ENCODE peak calls at places on chromosomes 3 and 15, in eight cellular contexts. S, P, A, C, H, R, J and Z are unnamed samples.

GRCh38 chr3:121998030-121998580 is 23.9 kb downstream of the ILDR1 start:
- DNase-seq in R (no peak), A (no peak), C (no peak), P (peak), S (no peak), H (no peak), J (no peak), Z (no peak)

GRCh38 chr15:66647358-66647757 is 54.7 kb upstream of the SMAD6 start:
- DNase-seq in C (no peak), A (peak), H (no peak), P (peak), S (no peak), J (no peak), R (no peak), Z (no peak)

GRCh38 chr15:58494581-58494980 is 62.8 kb downstream of the LIPC start:
- DNase-seq in S (no peak), H (no peak), J (no peak), R (no peak), C (no peak), A (no peak), P (no peak), Z (no peak)

GRCh38 chr3:58630081-58630709 is 36.4 kb downstream of the FAM3D start:
- DNase-seq in P (peak), J (peak), H (no peak), C (no peak), S (peak), R (peak), A (peak), Z (peak)

GRCh38 chr3:148880681-148881080 is 15.6 kb downstream of the CPA3 start:
- DNase-seq in R (no peak), H (no peak), C (no peak), S (no peak), A (no peak), P (no peak), J (no peak), Z (no peak)

GRCh38 chr3:60202052-60202753 is 1049.0 kb downstream of the FHIT start:
- DNase-seq in A (no peak), P (no peak), S (no peak), R (no peak), C (no peak), H (no peak), J (no peak), Z (no peak)

GRCh38 chr15:75181780-75182179 is 19.9 kb upstream of the C15orf39 start:
- DNase-seq in J (no peak), C (no peak), S (no peak), R (no peak), H (no peak), P (no peak), A (no peak), Z (no peak)

GRCh38 chr3:169458752-169459151 is 204.8 kb downstream of the MECOM start:
- DNase-seq in A (no peak), J (no peak), C (no peak), R (no peak), P (no peak), S (no peak), H (no peak), Z (no peak)

GRCh38 chr3:188006726-188007393 is 147.1 kb upstream of the LPP start:
- DNase-seq in P (peak), C (no peak), R (no peak), J (no peak), A (no peak), S (no peak), H (peak), Z (no peak)

GRCh38 chr3:71972031-71972430 is 187.1 kb upstream of the PROK2 start:
- DNase-seq in C (no peak), R (no peak), A (no peak), H (no peak), S (no peak), P (no peak), J (no peak), Z (no peak)

GRCh38 chr3:114527036-114527644 is 233.3 kb downstream of the TIGIT start:
- DNase-seq in H (no peak), S (peak), R (no peak), J (no peak), P (peak), A (no peak), C (no peak), Z (no peak)

GRCh38 chr3:170907519-170908234 is 760 bp downstream of the EIF5A2 start:
- DNase-seq in C (no peak), R (no peak), A (no peak), J (peak), P (peak), S (peak), H (no peak), Z (no peak)

GRCh38 chr3:59514865-59515482 is 465.1 kb upstream of the CFAP20DC start:
- DNase-seq in P (no peak), S (no peak), J (no peak), H (no peak), A (no peak), R (no peak), C (no peak), Z (no peak)

GRCh38 chr15:69825941-69826817 is 271.5 kb downstream of the TLE3 start:
- DNase-seq in C (no peak), H (no peak), A (no peak), J (no peak), R (no peak), S (no peak), P (no peak), Z (no peak)

GRCh38 chr15:66963084-66963483 is 102.3 kb upstream of the SMAD3 start:
- DNase-seq in J (no peak), S (no peak), H (no peak), C (peak), P (no peak), A (no peak), R (no peak), Z (no peak)

GRCh38 chr15:64857421-64857820 is 15.7 kb downstream of the PLEKHO2 start:
- DNase-seq in P (no peak), R (no peak), C (no peak), H (no peak), J (no peak), A (peak), S (no peak), Z (no peak)

GRCh38 chr3:53194218-53195065 is 33.4 kb downstream of the PRKCD start:
- DNase-seq in J (no peak), S (no peak), R (no peak), H (no peak), P (peak), C (no peak), A (peak), Z (no peak)

GRCh38 chr3:122299872-122300460 is 25.1 kb upstream of the CSTA start:
- DNase-seq in R (no peak), J (peak), P (peak), A (no peak), C (no peak), S (no peak), H (no peak), Z (no peak)

GRCh38 chr15:48177383-48177874 is 666 bp downstream of the MYEF2 start:
- DNase-seq in J (no peak), A (no peak), P (peak), C (no peak), S (peak), H (no peak), R (no peak), Z (no peak)

GRCh38 chr3:39937315-39937714 is 127.9 kb downstream of the MYRIP start:
- DNase-seq in H (no peak), A (no peak), P (no peak), R (peak), S (no peak), J (no peak), C (no peak), Z (no peak)

GRCh38 chr3:190346541-190346940 is 24.3 kb upstream of the CLDN1 start:
- DNase-seq in H (no peak), S (no peak), P (no peak), C (no peak), J (no peak), A (no peak), R (no peak), Z (no peak)

GRCh38 chr3:56189486-56189985 is 278.7 kb downstream of the ERC2 start:
- DNase-seq in S (no peak), A (no peak), R (no peak), C (no peak), P (no peak), H (no peak), J (no peak), Z (no peak)

GRCh38 chr3:87797872-87798566 is 260.8 kb downstream of the CGGBP1 start:
- DNase-seq in S (no peak), R (no peak), H (no peak), A (no peak), C (no peak), P (no peak), J (no peak), Z (no peak)

GRCh38 chr3:107676469-107677309 is 153.9 kb downstream of the BBX start:
- DNase-seq in R (no peak), H (no peak), S (no peak), A (no peak), J (no peak), C (no peak), P (peak), Z (no peak)

GRCh38 chr3:99534951-99535704 is 103.3 kb upstream of the COL8A1 start:
- DNase-seq in J (no peak), A (no peak), H (no peak), P (peak), C (no peak), S (no peak), R (no peak), Z (no peak)

GRCh38 chr3:37793889-37794591 is 67.6 kb upstream of the CTDSPL start:
- DNase-seq in H (no peak), P (no peak), C (no peak), J (no peak), S (no peak), R (no peak), A (no peak), Z (no peak)

GRCh38 chr3:67461667-67462142 is 192.7 kb downstream of the SUCLG2 start:
- DNase-seq in R (no peak), S (no peak), J (no peak), H (no peak), C (no peak), A (no peak), P (peak), Z (no peak)

GRCh38 chr3:11627612-11628011 is 16.1 kb downstream of the VGLL4 start:
- DNase-seq in J (no peak), R (no peak), C (no peak), P (no peak), A (no peak), S (no peak), H (no peak), Z (no peak)

GRCh38 chr3:50807266-50807665 is 132.5 kb downstream of the DOCK3 start:
- DNase-seq in S (no peak), C (no peak), H (no peak), J (no peak), P (no peak), R (no peak), A (no peak), Z (no peak)

DNA sequence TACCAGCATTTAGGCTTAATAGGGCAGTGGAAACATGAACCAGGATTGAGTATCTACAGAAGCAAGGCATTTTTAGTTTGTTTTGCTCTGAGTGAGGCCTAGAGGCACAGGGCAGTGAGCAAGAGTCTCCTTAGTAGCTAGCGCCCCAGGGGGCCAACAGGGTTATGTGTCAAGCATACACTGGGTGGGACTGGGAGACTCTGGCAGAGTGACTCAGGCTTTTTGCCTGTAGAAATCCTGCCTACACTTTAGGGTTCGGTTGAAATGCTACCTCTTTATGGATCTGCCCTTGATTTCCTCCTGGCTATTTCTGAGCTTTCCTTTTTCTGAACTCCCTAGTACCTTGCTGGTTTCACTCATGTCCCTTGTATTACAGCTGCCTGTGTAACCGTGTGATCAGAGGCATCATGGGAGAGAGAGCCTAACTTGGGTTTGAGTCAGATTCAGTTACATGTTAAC is 72.2 kb downstream of the TOP2B start:
- DNase-seq in R (no peak), S (no peak), A (peak), H (no peak), P (peak), C (peak), J (no peak), Z (no peak)
- TF ChIP-seq CTCF in R (no peak), S (no peak), A (no peak), H (no peak), P (peak), C (no peak), J (no peak), Z (no peak)

DNA sequence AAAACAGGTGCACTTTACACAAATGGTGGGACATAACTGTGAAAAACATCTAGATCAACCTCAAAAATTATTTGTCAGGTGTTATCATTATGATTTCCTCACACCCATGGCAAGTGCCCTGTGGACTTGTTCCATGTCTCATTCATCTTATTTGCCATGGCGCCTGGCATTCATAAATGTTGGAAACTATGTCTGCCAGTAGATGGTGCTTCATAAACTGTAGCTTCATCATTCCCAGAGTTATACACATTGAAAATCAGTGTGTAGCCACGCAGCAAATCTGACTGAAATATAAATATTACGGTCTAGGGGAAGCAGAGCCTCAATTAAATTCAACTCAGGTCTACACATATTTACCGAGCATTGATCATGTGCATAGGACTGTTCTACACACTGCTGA is 90.7 kb downstream of the IMPG2 start:
- DNase-seq in C (no peak), S (no peak), A (no peak), R (no peak), H (no peak), P (peak), J (no peak), Z (no peak)
- TF ChIP-seq CTCF in C (no peak), S (no peak), A (no peak), R (peak), H (no peak), P (no peak), J (no peak), Z (no peak)

GRCh38 chr3:183823963-183824362 is 1.4 kb downstream of the MAP6D1 start:
- DNase-seq in R (no peak), H (no peak), S (no peak), A (no peak), C (no peak), J (no peak), P (no peak), Z (no peak)

GRCh38 chr3:183824761-183825379 is 507 bp downstream of the MAP6D1 start:
- DNase-seq in H (no peak), J (no peak), C (no peak), S (no peak), P (peak), R (no peak), A (no peak), Z (no peak)

GRCh38 chr3:183826448-183826847 is 1.1 kb upstream of the MAP6D1 start:
- DNase-seq in C (no peak), P (no peak), A (no peak), J (no peak), R (no peak), H (peak), S (no peak), Z (no peak)

GRCh38 chr3:183826854-183827253 is 1.5 kb upstream of the MAP6D1 start:
- DNase-seq in P (no peak), H (no peak), J (no peak), C (no peak), R (no peak), A (no peak), S (no peak), Z (no peak)

DNA sequence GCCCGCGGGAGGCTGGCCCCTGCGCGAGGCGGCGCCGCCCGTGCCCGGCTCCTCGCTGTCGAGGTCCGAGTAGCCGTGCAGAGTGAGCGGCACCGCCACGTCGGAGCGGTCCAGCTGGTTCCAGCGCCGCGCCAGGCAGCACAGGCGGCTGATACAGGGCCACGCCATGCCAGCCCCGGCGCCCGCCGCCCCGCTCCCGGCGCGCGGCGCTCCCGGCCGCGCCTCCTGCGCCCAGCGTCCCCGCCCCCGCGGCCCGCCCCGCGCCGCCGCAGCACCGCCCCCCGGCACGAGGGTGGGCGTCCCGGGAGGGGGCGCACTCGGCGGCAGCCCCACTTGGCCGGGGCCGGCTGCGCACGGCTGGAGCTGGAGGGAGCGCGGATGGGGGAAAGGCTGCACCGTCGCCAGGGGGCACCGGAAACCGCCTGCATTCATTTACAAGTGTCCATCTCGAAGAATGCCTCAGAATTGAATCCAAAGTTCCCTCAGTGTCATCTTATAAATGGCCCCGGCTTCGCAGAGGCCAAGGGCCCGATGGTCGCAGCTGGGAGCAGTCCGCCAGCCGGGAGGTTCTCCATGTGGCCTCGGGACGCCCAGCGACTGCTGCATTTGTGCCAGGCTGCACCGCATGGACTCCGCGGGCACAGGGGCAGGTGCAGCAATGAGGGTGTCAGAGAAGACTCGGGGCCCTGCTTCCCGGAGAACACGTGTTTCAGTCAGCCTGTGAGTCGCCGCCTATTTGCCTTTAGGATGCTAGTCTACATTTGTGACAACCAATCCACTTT is at the start of gene MAP6D1:
- DNase-seq in C (no peak), P (peak), S (peak), H (no peak), A (no peak), J (peak), R (peak), Z (peak)
- TF ChIP-seq CTCF in C (no peak), P (peak), S (peak), H (no peak), A (no peak), J (peak), R (no peak), Z (no peak)

DNA sequence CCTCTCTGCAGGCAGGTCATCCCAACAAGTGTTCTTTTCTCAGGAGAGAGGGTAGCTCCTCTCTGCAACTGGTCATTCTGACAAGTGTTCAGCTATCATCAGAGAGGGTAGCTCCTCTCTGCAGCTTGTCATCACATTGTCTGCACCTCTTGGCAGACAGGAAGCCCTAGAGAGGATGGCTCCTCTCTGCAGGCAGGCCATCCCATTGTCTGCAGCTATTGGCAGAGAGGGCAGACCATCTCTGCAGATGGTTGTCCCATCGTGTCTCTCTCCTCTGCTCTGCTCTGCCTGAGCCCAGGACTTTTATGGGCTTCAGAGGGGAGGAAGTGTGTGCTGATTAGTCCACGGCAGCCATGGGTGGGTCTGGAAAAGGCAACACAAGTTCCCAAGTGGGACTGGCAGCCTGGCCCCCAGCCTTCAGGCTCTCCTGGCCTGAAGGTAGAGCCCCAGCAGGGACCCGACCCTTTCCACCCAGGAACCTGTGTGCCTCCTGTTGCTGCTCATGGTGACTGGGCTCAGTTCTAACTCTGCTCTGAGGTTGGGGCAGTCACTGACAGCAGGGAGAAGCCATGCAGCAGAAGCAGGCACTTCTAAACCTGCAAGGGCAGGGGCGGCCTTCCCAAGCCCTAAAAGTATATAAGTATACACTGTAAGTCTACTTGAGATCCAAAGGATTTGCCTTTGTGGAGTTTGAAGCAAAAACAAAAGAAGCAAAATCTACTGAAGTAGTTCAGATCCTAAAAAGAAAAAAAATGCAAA is 637.9 kb downstream of the PLOD2 start:
- DNase-seq in H (no peak), C (no peak), J (no peak), R (no peak), A (no peak), P (no peak), S (no peak), Z (no peak)
- TF ChIP-seq CTCF in H (no peak), C (no peak), J (no peak), R (no peak), A (no peak), P (no peak), S (no peak), Z (no peak)

GRCh38 chr3:48410205-48411040 is 19.5 kb downstream of the PLXNB1 start:
- DNase-seq in J (no peak), S (no peak), R (no peak), H (no peak), C (no peak), P (no peak), A (peak), Z (peak)

GRCh38 chr3:48406443-48407431 is 23.1 kb downstream of the PLXNB1 start:
- DNase-seq in H (no peak), P (no peak), A (peak), C (no peak), J (no peak), S (no peak), R (no peak), Z (peak)

GRCh38 chr3:48409291-48410201 is 20.3 kb downstream of the PLXNB1 start:
- DNase-seq in C (peak), H (peak), S (no peak), J (no peak), A (peak), P (no peak), R (no peak), Z (peak)

GRCh38 chr3:48407542-48408099 is 22.3 kb downstream of the PLXNB1 start:
- DNase-seq in R (no peak), J (no peak), H (no peak), A (no peak), C (no peak), S (no peak), P (no peak), Z (no peak)

GRCh38 chr3:48408823-48409281 is 21.0 kb downstream of the PLXNB1 start:
- DNase-seq in P (no peak), C (peak), A (peak), S (no peak), R (peak), J (no peak), H (no peak), Z (peak)
- TF ChIP-seq CTCF in P (no peak), C (no peak), A (no peak), S (no peak), R (no peak), J (no peak), H (no peak), Z (no peak)